ENCODE peak calls at places on chromosome 9, in five cellular contexts. O is H1, U is K562, B is GM12878, C is HepG2. L is an unnamed sample.

GRCh38 chr9:88236531-88237453 is 98.5 kb upstream of the SPATA31C2 start:
- DNase-seq in O (no peak), U (no peak), B (no peak), C (no peak), L (no peak)

GRCh38 chr9:106065579-106066214 is 371.4 kb downstream of the TMEM38B start:
- DNase-seq in O (no peak), U (no peak), B (no peak), C (no peak), L (no peak)

GRCh38 chr9:36788534-36788933 is 215.8 kb downstream of the MELK start:
- DNase-seq in O (peak), U (peak), B (no peak), C (no peak), L (no peak)

GRCh38 chr9:92986175-92987110 is 39.1 kb downstream of the FGD3 start:
- DNase-seq in O (no peak), U (no peak), B (no peak), C (no peak), L (no peak)

GRCh38 chr9:93577045-93577939 is 908 bp downstream of the PHF2 start:
- DNase-seq in O (no peak), U (peak), B (no peak), C (no peak), L (peak)

GRCh38 chr9:79143211-79143610 is 428.6 kb upstream of the TLE4 start:
- DNase-seq in O (no peak), U (no peak), B (no peak), C (no peak), L (no peak)

GRCh38 chr9:128113526-128114325 is 13.8 kb downstream of the PTGES2 start:
- DNase-seq in O (no peak), U (no peak), B (no peak), C (no peak), L (no peak)

GRCh38 chr9:121558423-121558950 is 58.8 kb upstream of the GGTA1 start:
- DNase-seq in O (no peak), U (no peak), B (no peak), C (no peak), L (no peak)

GRCh38 chr9:135070964-135071735 is 16.3 kb upstream of the OLFM1 start:
- DNase-seq in O (no peak), U (no peak), B (no peak), C (no peak), L (no peak)

GRCh38 chr9:16869961-16870605 is 387 bp downstream of the BNC2 start:
- DNase-seq in O (peak), U (no peak), B (no peak), C (no peak), L (peak)

GRCh38 chr9:16873131-16873787 is 2.8 kb upstream of the BNC2 start:
- DNase-seq in O (no peak), U (no peak), B (no peak), C (no peak), L (no peak)

GRCh38 chr9:16870606-16871357 is at the start of gene BNC2:
- DNase-seq in O (peak), U (no peak), B (no peak), C (no peak), L (peak)

GRCh38 chr9:16869140-16869903 is 1.1 kb downstream of the BNC2 start:
- DNase-seq in O (no peak), U (no peak), B (no peak), C (no peak), L (no peak)

DNA sequence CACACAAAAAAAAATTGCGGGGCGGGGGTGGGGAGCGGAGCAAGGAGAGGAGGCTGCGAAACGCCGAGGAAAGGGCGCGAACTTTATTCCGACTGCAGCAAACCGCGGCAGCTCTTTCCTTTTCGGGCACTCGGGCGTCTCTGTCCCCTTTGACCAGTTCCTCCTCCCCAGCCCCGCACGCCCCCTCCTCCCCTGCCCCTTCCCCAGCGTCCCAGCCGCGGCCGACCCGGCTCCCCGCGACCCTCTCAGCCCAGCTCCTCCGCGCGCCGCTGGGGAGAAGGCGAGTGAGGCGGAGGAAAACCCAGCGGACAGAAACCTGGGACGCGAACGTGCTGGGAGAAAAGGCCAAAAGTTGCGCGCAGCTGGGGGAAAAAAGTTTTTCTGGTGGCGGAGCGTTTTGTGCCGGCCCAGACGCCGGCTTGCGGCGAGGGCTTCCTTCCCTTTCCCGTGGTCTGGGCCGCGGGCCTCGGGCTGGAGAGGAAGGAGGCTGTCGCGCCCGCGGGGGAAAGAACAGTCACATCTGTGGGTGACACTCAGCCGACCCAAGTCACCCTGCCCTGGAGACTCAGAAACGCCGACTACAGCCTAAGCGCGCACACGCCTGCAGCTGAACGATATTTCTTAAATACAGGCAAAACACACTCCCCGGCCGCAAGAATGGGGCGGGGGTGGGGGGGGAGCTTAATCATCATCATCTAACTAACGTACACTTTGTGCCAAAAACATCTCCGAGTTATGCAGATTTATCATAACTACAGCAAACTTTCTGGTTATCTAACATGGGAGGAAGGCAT is 1.1 kb upstream of the BNC2 start:
- DNase-seq in O (peak), U (no peak), B (no peak), C (no peak), L (peak)
- TF ChIP-seq GABPA in O (no peak), U (no peak), B (no peak), C (no peak), L (peak)

GRCh38 chr9:115107701-115108100 is 10.3 kb downstream of the TNC start:
- DNase-seq in O (no peak), U (no peak), B (no peak), C (no peak), L (no peak)

GRCh38 chr9:115106642-115107041 is 11.3 kb downstream of the TNC start:
- DNase-seq in O (no peak), U (no peak), B (no peak), C (no peak), L (no peak)

GRCh38 chr9:115103746-115104477 is 14.0 kb downstream of the TNC start:
- DNase-seq in O (no peak), U (no peak), B (no peak), C (no peak), L (no peak)

GRCh38 chr9:115106001-115106400 is 12.0 kb downstream of the TNC start:
- DNase-seq in O (no peak), U (no peak), B (no peak), C (peak), L (no peak)

GRCh38 chr9:115104908-115105307 is 13.0 kb downstream of the TNC start:
- DNase-seq in O (no peak), U (no peak), B (no peak), C (no peak), L (no peak)
- H2AFZ ChIP-seq in O (no peak), U (no peak), B (no peak), C (no peak), L (no peak)

GRCh38 chr9:129467004-129467588 is 153.8 kb downstream of the C9orf50 start:
- DNase-seq in O (no peak), U (no peak), B (no peak), C (no peak), L (no peak)

GRCh38 chr9:129463477-129463876 is 157.4 kb downstream of the C9orf50 start:
- DNase-seq in O (no peak), U (no peak), B (no peak), C (no peak), L (no peak)

GRCh38 chr9:129465834-129466535 is 154.9 kb downstream of the C9orf50 start:
- DNase-seq in O (no peak), U (no peak), B (no peak), C (no peak), L (no peak)

GRCh38 chr9:129467739-129468666 is 152.9 kb downstream of the C9orf50 start:
- DNase-seq in O (no peak), U (no peak), B (no peak), C (no peak), L (no peak)

DNA sequence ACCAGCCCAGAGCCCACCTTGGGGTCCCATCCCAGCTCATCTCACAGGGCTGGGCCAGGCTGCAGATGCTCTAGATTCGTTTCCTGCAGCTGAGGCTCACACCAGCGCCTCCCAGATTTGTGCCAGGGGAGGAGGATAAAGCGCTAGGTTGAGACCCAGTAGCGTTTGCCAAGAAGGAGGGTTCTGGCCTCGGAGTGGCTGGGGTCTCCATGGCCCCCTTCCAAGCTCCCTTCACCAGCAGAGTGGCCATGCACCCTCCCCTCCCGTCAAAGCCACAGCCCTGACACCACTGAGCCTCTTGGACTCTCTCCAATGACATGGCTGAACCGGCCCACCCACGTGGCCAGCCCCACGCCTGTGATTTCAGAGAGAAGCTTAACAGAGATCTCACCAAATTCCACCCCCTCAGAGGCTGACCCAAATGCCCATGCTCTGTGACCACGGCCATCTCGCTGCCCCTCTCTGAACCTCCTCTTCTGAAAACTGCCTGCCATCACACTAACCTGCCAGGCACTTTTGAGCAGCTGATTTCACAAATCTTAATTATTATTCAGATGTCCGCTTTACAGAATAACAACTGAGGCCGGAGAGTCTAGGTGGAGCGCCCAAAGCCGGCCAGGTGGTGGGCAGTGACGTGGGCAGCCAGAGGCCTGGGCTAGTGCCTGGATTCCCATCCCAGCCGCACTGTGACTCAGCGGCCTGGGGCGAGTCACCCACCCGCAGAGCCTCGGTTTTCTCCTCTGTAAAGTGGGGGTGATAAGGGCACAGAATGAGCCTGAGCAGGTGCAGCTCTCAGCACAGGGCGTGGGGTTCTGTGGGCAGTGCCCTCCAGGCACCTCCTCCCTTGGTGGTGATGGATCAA is 155.7 kb downstream of the C9orf50 start:
- DNase-seq in O (no peak), U (no peak), B (no peak), C (no peak), L (no peak)
- H3K4me2 ChIP-seq in O (no peak), U (no peak), B (no peak), C (no peak), L (no peak)

GRCh38 chr9:8134629-8135028 is 335.1 kb upstream of the DMAC1 start:
- DNase-seq in O (no peak), U (no peak), B (no peak), C (no peak), L (no peak)

GRCh38 chr9:8140557-8140956 is 341.0 kb upstream of the DMAC1 start:
- DNase-seq in O (no peak), U (no peak), B (no peak), C (no peak), L (no peak)

GRCh38 chr9:8136477-8136876 is 336.9 kb upstream of the DMAC1 start:
- DNase-seq in O (no peak), U (no peak), B (no peak), C (no peak), L (no peak)
- TF ChIP-seq GABPA in O (no peak), U (no peak), B (no peak), C (no peak), L (no peak)

GRCh38 chr9:72960446-72960845 is 7.6 kb upstream of the ALDH1A1 start:
- DNase-seq in O (no peak), U (no peak), B (no peak), C (no peak), L (no peak)
- H2AFZ ChIP-seq in O (no peak), U (peak), B (no peak), C (no peak), L (no peak)

DNA sequence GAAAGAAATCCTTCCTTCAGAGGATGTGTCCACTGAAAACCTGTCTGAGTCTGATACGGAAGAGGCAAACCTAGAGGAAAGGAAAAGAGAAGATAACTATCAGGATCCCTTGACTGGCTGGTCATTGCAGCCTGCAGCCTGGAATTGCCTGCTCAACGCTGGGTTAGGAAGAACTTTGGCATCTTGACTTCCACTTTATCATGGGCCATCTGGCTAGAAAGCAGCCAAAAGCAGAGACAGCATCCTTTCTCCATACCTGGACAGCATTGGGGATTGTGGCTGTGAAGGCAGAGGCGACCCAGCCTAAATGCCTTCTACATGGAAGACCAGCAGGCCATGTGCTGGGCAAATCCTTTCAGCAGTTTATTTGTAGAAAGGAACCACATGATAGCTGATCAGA is 58.7 kb upstream of the PTPN3 start:
- DNase-seq in O (no peak), U (no peak), B (no peak), C (no peak), L (no peak)
- H3K4me2 ChIP-seq in O (no peak), U (no peak), B (no peak), C (no peak), L (no peak)

DNA sequence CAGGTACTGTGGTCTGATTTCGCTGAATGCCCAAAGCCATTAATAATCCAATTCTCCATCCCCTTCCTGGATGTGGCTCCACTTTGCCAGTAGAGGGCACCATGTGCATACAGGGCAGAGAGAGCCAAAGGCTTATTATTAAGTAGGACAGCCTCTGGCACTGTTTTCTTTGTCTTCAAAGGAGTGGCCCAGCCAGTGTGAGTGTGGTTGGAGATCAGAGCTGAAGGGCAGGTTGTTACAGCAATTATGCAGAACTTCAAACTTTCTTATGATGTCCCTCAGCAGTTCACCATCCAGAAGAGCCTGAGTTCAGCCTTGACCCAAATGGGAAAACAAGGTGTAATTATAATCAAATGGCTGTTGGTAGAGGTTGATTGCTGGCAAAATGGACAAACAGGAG is 38.6 kb upstream of the CEMIP2 start:
- DNase-seq in O (peak), U (peak), B (no peak), C (peak), L (peak)
- TF ChIP-seq GABPA in O (no peak), U (no peak), B (no peak), C (no peak), L (no peak)